ENCODE peak calls at places on chromosomes 11 and 22, in seven cellular contexts. R is stimulated activated CD8-positive, alpha-beta memory T cell treated with anti-CD3 and anti-CD28 coated beads, Interleukin-12 subunit alpha, Interleukin-12 subunit beta, amount 100 ng/mL, for 4 hours; T is stimulated activated CD4-positive, alpha-beta T cell treated with anti-CD3 and anti-CD28 coated beads, Interleukin-12 subunit alpha, Interleukin-12 subunit beta, amount 100 ng/mL, for 48 hours; A is effector memory CD4-positive, alpha-beta T cell; O is AG09319; Y is CD4-positive, alpha-beta T cell; V is T-helper 1 cell. F is an unnamed sample.

GRCh38 chr11:112253605-112254242 is 6.9 kb downstream of the PLET1 start:
- DNase-seq in T (no peak), R (no peak), O (no peak), V (no peak), Y (no peak), A (no peak), F (no peak)

GRCh38 chr11:73801136-73801535 is 13.5 kb downstream of the MRPL48 start:
- DNase-seq in R (no peak), T (no peak), O (no peak), Y (no peak), A (no peak), V (no peak), F (no peak)

GRCh38 chr22:27391092-27391770 is 410.3 kb downstream of the MN1 start:
- DNase-seq in O (no peak), T (no peak), V (no peak), Y (no peak), A (no peak), R (no peak), F (no peak)

GRCh38 chr22:44165286-44165874 is 15.3 kb upstream of the PARVG start:
- DNase-seq in V (no peak), T (no peak), A (no peak), R (no peak), O (no peak), Y (no peak), F (no peak)

GRCh38 chr11:129298990-129299389 is 76.7 kb upstream of the BARX2 start:
- DNase-seq in V (no peak), A (no peak), T (no peak), O (no peak), R (no peak), Y (no peak), F (no peak)

GRCh38 chr11:57643802-57644201 is 5.9 kb downstream of the YPEL4 start:
- DNase-seq in T (no peak), A (no peak), Y (no peak), R (no peak), O (no peak), V (no peak), F (no peak)

GRCh38 chr11:34757026-34757451 is 136.1 kb downstream of the EHF start:
- DNase-seq in R (no peak), Y (no peak), T (no peak), V (no peak), O (no peak), A (no peak), F (no peak)

GRCh38 chr11:625636-626319 is 1.0 kb upstream of the CDHR5 start:
- DNase-seq in T (no peak), Y (no peak), O (no peak), V (peak; percentile 14), A (no peak), R (no peak), F (no peak)

GRCh38 chr11:74005721-74006517 is 3.0 kb downstream of the UCP3 start:
- DNase-seq in R (no peak), Y (no peak), T (no peak), O (no peak), V (no peak), A (no peak), F (no peak)

GRCh38 chr11:125425601-125426000 is 70.5 kb downstream of the FEZ1 start:
- DNase-seq in O (no peak), Y (no peak), A (no peak), V (no peak), T (no peak), R (no peak), F (no peak)

GRCh38 chr22:27880778-27881394 is 38.2 kb downstream of the PITPNB start:
- DNase-seq in O (peak; percentile 73), R (no peak), Y (no peak), V (no peak), A (no peak), T (no peak), F (no peak)

GRCh38 chr22:45528046-45528445 is 25.4 kb downstream of the FBLN1 start:
- DNase-seq in A (no peak), V (no peak), O (no peak), R (no peak), Y (no peak), T (no peak), F (no peak)

GRCh38 chr11:10778217-10778970 is 27.3 kb downstream of the CTR9 start:
- DNase-seq in Y (no peak), A (no peak), R (no peak), V (no peak), T (no peak), O (peak; percentile 10), F (no peak)

GRCh38 chr11:80702264-80702663 is 1261.4 kb upstream of the TENM4 start:
- DNase-seq in O (no peak), A (no peak), V (no peak), T (no peak), R (no peak), Y (no peak), F (no peak)

GRCh38 chr22:38631724-38632123 is 24.5 kb downstream of the FAM227A start:
- DNase-seq in R (no peak), A (no peak), V (no peak), Y (no peak), O (no peak), T (no peak), F (no peak)

GRCh38 chr11:80155412-80156017 is 714.7 kb upstream of the TENM4 start:
- DNase-seq in O (no peak), V (no peak), T (no peak), A (no peak), Y (no peak), R (no peak), F (no peak)

GRCh38 chr11:13042873-13043338 is 33.8 kb downstream of the RASSF10 start:
- DNase-seq in O (no peak), A (no peak), V (no peak), R (no peak), T (no peak), Y (no peak), F (no peak)

GRCh38 chr11:125228425-125228824 is 63.9 kb downstream of the PKNOX2 start:
- DNase-seq in V (no peak), O (no peak), R (no peak), T (no peak), A (no peak), Y (no peak), F (no peak)

GRCh38 chr11:10622957-10623787 is 54.7 kb upstream of the LYVE1 start:
- DNase-seq in O (no peak), V (no peak), Y (no peak), R (no peak), A (no peak), T (no peak), F (no peak)

GRCh38 chr11:7591107-7591894 is 77.5 kb downstream of the PPFIBP2 start:
- DNase-seq in R (no peak), T (no peak), O (no peak), A (no peak), Y (no peak), V (no peak), F (no peak)

GRCh38 chr22:27100789-27101188 is 443.4 kb downstream of the MIAT start:
- DNase-seq in A (no peak), T (no peak), O (no peak), R (no peak), V (no peak), Y (no peak), F (no peak)

GRCh38 chr11:17333799-17334586 is 17.6 kb upstream of the NCR3LG1 start:
- DNase-seq in Y (no peak), T (no peak), V (no peak), R (no peak), O (no peak), A (no peak), F (peak; percentile 9)

GRCh38 chr11:134741453-134742227 is 329.6 kb upstream of the B3GAT1 start:
- DNase-seq in V (no peak), Y (no peak), O (no peak), R (no peak), T (no peak), A (no peak), F (no peak)